ENCODE peak calls at places on chromosome 11, in four cellular contexts. One of them, this sample, is unnamed.

GRCh38 chr11:95715777-95716241 is 73.8 kb downstream of the FAM76B start:
- DNase-seq in mesendoderm: no peak
- DNase-seq in neuronal stem cell: no peak
- DNase-seq in IMR-90: no peak
- DNase-seq in this sample: no peak

GRCh38 chr11:47276923-47277322 is 7.0 kb downstream of the MADD start:
- DNase-seq in mesendoderm: no peak
- DNase-seq in neuronal stem cell: no peak
- DNase-seq in IMR-90: no peak
- DNase-seq in this sample: no peak

GRCh38 chr11:96342131-96342970 is 644 bp downstream of the MAML2 start:
- DNase-seq in mesendoderm: no peak
- DNase-seq in neuronal stem cell: peak
- DNase-seq in IMR-90: no peak
- DNase-seq in this sample: no peak

GRCh38 chr11:82858556-82859091 is 41.6 kb downstream of the PRCP start:
- DNase-seq in mesendoderm: no peak
- DNase-seq in neuronal stem cell: no peak
- DNase-seq in IMR-90: peak
- DNase-seq in this sample: no peak

GRCh38 chr11:135004495-135004894 is 592.5 kb upstream of the B3GAT1 start:
- DNase-seq in mesendoderm: no peak
- DNase-seq in neuronal stem cell: no peak
- DNase-seq in IMR-90: no peak
- DNase-seq in this sample: no peak

GRCh38 chr11:120659076-120659475 is 147.5 kb downstream of the GRIK4 start:
- DNase-seq in mesendoderm: no peak
- DNase-seq in neuronal stem cell: no peak
- DNase-seq in IMR-90: no peak
- DNase-seq in this sample: no peak

GRCh38 chr11:103220133-103220532 is 110.9 kb downstream of the DYNC2H1 start:
- DNase-seq in mesendoderm: no peak
- DNase-seq in neuronal stem cell: no peak
- DNase-seq in IMR-90: no peak
- DNase-seq in this sample: no peak

GRCh38 chr11:368414-369335 is 624 bp upstream of the B4GALNT4 start:
- DNase-seq in mesendoderm: peak
- DNase-seq in neuronal stem cell: peak
- DNase-seq in IMR-90: peak
- DNase-seq in this sample: peak

GRCh38 chr11:134533511-134533910 is 121.5 kb upstream of the B3GAT1 start:
- DNase-seq in mesendoderm: no peak
- DNase-seq in neuronal stem cell: no peak
- DNase-seq in IMR-90: no peak
- DNase-seq in this sample: peak

GRCh38 chr11:115670538-115671200 is 166.5 kb upstream of the CADM1 start:
- DNase-seq in mesendoderm: no peak
- DNase-seq in neuronal stem cell: no peak
- DNase-seq in IMR-90: no peak
- DNase-seq in this sample: no peak

GRCh38 chr11:113974741-113975470 is at the start of gene HTR3A:
- DNase-seq in mesendoderm: peak
- DNase-seq in neuronal stem cell: peak
- DNase-seq in IMR-90: no peak
- DNase-seq in this sample: peak

GRCh38 chr11:83566948-83567347 is 280.8 kb upstream of the CCDC90B start:
- DNase-seq in mesendoderm: peak
- DNase-seq in neuronal stem cell: no peak
- DNase-seq in IMR-90: peak
- DNase-seq in this sample: no peak

GRCh38 chr11:120832609-120833221 is 191.2 kb upstream of the TBCEL start:
- DNase-seq in mesendoderm: no peak
- DNase-seq in neuronal stem cell: peak
- DNase-seq in IMR-90: no peak
- DNase-seq in this sample: no peak

GRCh38 chr11:62552931-62553838 is 6.6 kb upstream of the AHNAK start:
- DNase-seq in mesendoderm: peak
- DNase-seq in neuronal stem cell: no peak
- DNase-seq in IMR-90: peak
- DNase-seq in this sample: peak
- H3K23ac ChIP-seq in mesendoderm: no peak
- H3K23ac ChIP-seq in neuronal stem cell: no peak
- H3K23ac ChIP-seq in IMR-90: peak
- H3K23ac ChIP-seq in this sample: no peak

GRCh38 chr11:85663080-85663729 is 1.7 kb downstream of the CREBZF start:
- DNase-seq in mesendoderm: no peak
- DNase-seq in neuronal stem cell: no peak
- DNase-seq in IMR-90: no peak
- DNase-seq in this sample: no peak
- H3K23ac ChIP-seq in mesendoderm: no peak
- H3K23ac ChIP-seq in neuronal stem cell: no peak
- H3K23ac ChIP-seq in IMR-90: peak
- H3K23ac ChIP-seq in this sample: no peak

DNA sequence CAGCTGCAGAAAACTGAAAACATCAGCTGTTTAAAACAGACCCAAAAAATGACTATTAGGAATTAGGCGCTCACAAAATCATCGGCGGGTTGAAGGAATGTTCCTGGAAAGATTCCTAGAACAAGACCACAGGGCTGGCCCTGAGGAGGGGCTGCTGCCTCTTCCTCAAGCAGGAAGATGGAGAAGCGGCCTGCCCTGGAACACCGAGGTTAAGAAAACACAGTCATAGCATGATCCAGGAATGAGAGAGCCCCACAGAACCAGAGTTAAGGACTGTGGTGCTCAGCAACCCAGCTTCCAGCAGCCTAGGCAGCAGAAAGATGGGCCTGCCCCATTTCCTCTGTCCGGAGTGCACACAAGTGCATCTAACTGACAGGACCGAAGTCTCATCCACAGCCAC is 78.4 kb downstream of the C11orf91 start:
- DNase-seq in mesendoderm: no peak
- DNase-seq in neuronal stem cell: no peak
- DNase-seq in IMR-90: peak
- DNase-seq in this sample: no peak
- H3K23ac ChIP-seq in mesendoderm: no peak
- H3K23ac ChIP-seq in neuronal stem cell: no peak
- H3K23ac ChIP-seq in IMR-90: peak
- H3K23ac ChIP-seq in this sample: no peak

DNA sequence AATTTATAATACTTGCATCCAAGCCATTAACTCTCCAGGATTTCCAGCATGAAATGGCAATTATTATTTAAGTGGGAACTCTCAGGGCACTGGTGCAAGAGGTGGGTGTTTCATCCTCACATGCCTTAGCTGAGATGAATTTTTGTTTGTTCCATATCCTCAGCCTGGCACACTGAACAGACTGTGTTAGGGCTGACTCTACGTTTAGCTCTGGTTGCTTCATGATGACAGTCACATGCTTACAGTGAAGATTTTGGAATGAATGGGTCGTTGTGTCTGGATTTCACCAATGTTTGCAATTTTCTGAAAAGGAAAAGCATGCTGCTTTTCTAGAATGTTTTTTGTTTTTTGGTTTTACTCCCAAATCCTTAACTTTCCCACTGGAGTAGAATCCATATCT is 246.6 kb downstream of the INSC start:
- DNase-seq in mesendoderm: no peak
- DNase-seq in neuronal stem cell: no peak
- DNase-seq in IMR-90: no peak
- DNase-seq in this sample: no peak
- H3K23ac ChIP-seq in mesendoderm: no peak
- H3K23ac ChIP-seq in neuronal stem cell: no peak
- H3K23ac ChIP-seq in IMR-90: no peak
- H3K23ac ChIP-seq in this sample: no peak

GRCh38 chr11:111603633-111604130 is 1.4 kb downstream of the SIK2 start:
- DNase-seq in mesendoderm: no peak
- DNase-seq in neuronal stem cell: no peak
- DNase-seq in IMR-90: no peak
- DNase-seq in this sample: no peak

GRCh38 chr11:111601979-111602864 is at the start of gene SIK2:
- DNase-seq in mesendoderm: peak
- DNase-seq in neuronal stem cell: peak
- DNase-seq in IMR-90: peak
- DNase-seq in this sample: peak

GRCh38 chr11:111601636-111601978 is 642 bp upstream of the SIK2 start:
- DNase-seq in mesendoderm: no peak
- DNase-seq in neuronal stem cell: peak
- DNase-seq in IMR-90: no peak
- DNase-seq in this sample: no peak

GRCh38 chr11:111604392-111605009 is 2.3 kb downstream of the SIK2 start:
- DNase-seq in mesendoderm: peak
- DNase-seq in neuronal stem cell: peak
- DNase-seq in IMR-90: peak
- DNase-seq in this sample: no peak

DNA sequence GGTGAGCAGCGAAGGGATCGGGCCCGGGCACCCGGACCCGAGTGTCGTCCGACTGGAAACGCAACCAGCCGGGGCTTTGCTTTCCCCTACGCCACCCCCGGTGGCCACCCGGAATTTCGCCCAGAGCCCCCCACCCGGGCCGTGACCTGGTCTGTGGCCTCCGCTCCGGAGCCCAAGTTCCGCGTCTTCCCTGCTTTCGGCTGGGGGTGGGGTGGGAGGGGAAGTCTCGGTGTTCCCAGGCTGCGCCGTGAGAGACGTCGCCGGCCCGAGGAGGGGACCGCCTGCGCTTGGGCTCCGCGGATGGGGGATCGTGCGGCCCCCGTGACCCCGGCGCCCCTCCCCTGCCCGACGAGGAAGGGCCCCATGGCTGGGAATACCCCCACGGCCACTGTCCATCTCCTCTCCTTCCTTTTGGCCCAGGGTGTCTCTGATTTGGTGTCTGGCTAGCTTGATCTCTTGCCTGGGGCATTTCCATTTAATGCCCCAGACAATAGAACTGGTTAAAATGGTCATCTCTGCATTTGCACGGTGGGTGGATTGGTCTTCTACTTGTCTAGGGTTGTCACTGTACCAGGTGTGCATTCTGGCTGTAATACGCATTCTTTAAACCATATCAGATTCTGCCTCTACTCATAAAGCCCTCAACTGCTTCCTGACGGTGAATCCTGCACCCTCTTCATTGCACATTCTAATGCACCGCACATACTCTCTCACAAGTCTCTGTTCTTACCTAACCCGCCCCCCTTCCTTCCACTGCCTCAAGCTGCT is 800 bp downstream of the SIK2 start:
- DNase-seq in mesendoderm: peak
- DNase-seq in neuronal stem cell: peak
- DNase-seq in IMR-90: peak
- DNase-seq in this sample: no peak
- H3K23ac ChIP-seq in mesendoderm: peak
- H3K23ac ChIP-seq in neuronal stem cell: peak
- H3K23ac ChIP-seq in IMR-90: peak
- H3K23ac ChIP-seq in this sample: no peak

This sample was measured in H9.